ENCODE peak calls at places on chromosomes 6 and 20, in six cellular contexts. S is suprapubic skin, B is ovary, Z is right lobe of liver, D is thyroid gland, X is A549. E is an unnamed sample.
A peak's percentile ranks its signal among the peaks of the same experiment; 100 is the strongest.

GRCh38 chr6:38483526-38483925 is 156.2 kb downstream of the BTBD9 start:
- DNase-seq in D (no peak), Z (no peak), X (no peak), B (no peak), S (no peak), E (no peak)

GRCh38 chr20:34473262-34473883 is 42.8 kb upstream of the DYNLRB1 start:
- DNase-seq in Z (peak; percentile 60), X (peak; percentile 74), S (no peak), B (peak; percentile 28), D (peak; percentile 33), E (no peak)

GRCh38 chr6:116190550-116190949 is 63.3 kb downstream of the TSPYL4 start:
- DNase-seq in Z (no peak), S (no peak), X (no peak), D (no peak), B (no peak), E (no peak)

GRCh38 chr20:14259691-14260090 is 77.7 kb downstream of the FLRT3 start:
- DNase-seq in D (no peak), B (no peak), S (no peak), Z (no peak), X (no peak), E (no peak)

GRCh38 chr6:96394727-96395126 is 126.9 kb upstream of the UFL1 start:
- DNase-seq in D (no peak), X (peak; percentile 15), Z (no peak), S (no peak), B (no peak), E (no peak)

GRCh38 chr6:7165002-7165735 is 57.4 kb downstream of the RREB1 start:
- DNase-seq in X (no peak), S (no peak), D (peak; percentile 58), Z (no peak), B (no peak), E (no peak)

GRCh38 chr6:105678516-105678915 is 275.6 kb upstream of the PREP start:
- DNase-seq in B (no peak), X (no peak), D (no peak), S (no peak), Z (no peak), E (no peak)

GRCh38 chr6:168338777-168339176 is 19.2 kb upstream of the DACT2 start:
- DNase-seq in S (no peak), X (no peak), D (no peak), Z (no peak), B (no peak), E (no peak)

GRCh38 chr6:151633517-151634335 is 139.9 kb downstream of the CCDC170 start:
- DNase-seq in D (no peak), Z (no peak), S (no peak), X (no peak), B (no peak), E (no peak)

GRCh38 chr20:61846741-61847419 is 218.8 kb downstream of the TAF4 start:
- DNase-seq in Z (peak; percentile 30), B (no peak), D (no peak), X (no peak), S (no peak), E (no peak)

GRCh38 chr20:12411246-12411940 is 493.7 kb downstream of the BTBD3 start:
- DNase-seq in Z (no peak), D (no peak), X (no peak), S (no peak), B (no peak), E (no peak)

GRCh38 chr20:37305839-37306238 is 16.4 kb downstream of the MANBAL start:
- DNase-seq in D (no peak), Z (no peak), S (peak; percentile 52), X (no peak), B (no peak), E (no peak)

GRCh38 chr20:37309941-37310590 is 20.6 kb downstream of the MANBAL start:
- DNase-seq in S (peak; percentile 68), D (peak; percentile 78), Z (no peak), B (peak; percentile 71), X (no peak), E (no peak)

GRCh38 chr20:37310951-37311350 is 21.5 kb downstream of the MANBAL start:
- DNase-seq in B (no peak), D (no peak), X (no peak), Z (no peak), S (peak; percentile 60), E (no peak)

GRCh38 chr20:37309290-37309689 is 19.8 kb downstream of the MANBAL start:
- DNase-seq in D (no peak), B (no peak), S (peak; percentile 40), Z (no peak), X (no peak), E (no peak)

GRCh38 chr20:37308098-37309050 is 18.9 kb downstream of the MANBAL start:
- DNase-seq in Z (no peak), X (no peak), D (no peak), S (peak; percentile 57), B (no peak), E (no peak)
- TF ChIP-seq POLR2A in Z (no peak), X (no peak), D (no peak), S (no peak), B (no peak), E (no peak)

DNA sequence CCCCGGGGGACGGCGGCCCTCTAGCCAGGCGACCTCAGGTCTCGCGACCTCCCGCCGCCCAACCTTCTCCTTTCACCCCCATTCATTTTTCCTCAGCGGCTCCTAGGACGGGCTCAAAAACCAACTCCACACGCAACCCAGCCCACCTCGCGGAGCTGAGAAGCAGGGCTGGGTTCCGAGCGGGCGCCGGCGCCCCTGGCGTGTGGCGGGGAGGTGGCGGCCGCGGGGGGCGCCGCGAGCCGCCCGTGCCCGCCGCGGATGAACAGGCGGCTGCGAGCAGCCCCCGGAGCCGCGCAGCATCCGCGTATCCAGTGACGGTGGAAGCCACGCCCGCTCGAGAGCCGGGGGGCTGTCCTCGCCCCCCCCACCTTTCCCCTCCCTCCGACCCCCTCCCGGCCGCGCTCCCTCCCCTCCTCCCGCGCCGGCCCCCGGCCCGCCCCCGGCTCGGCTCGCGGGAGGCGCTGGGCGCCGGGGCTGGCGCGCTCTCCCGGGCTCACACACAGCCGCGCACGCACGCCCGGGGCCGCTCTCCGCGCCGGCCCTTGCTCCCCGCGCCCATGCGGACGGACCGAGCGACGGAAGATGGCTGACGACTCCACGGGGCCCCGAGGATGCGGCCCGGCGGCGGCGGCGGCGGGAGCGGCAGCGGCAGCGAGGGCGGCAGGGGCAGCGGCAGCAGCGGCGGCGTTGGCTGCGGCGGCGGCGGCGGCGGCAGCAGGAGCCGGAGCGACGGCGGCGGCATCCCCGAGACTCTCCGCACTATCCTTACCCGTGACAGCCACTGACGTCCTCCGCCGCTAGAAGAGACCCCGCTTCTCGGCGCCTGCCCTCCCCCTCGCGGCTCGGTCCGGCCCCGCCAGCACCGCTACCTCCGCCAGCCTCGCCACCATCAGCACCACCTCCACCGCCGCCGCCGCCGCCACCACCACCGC is at the start of gene SOBP:
- DNase-seq in Z (peak; percentile 59), X (peak; percentile 28), D (peak; percentile 63), B (peak; percentile 84), S (no peak), E (peak; percentile 30)
- TF ChIP-seq CTCF in Z (no peak), X (no peak), D (no peak), B (no peak), S (no peak), E (peak; percentile 17)

GRCh38 chr20:646868-647233 is 6.1 kb downstream of the SRXN1 start:
- DNase-seq in D (no peak), X (no peak), B (no peak), S (no peak), Z (no peak), E (no peak)

GRCh38 chr20:646107-646867 is 6.7 kb downstream of the SRXN1 start:
- DNase-seq in S (no peak), B (no peak), X (peak; percentile 63), Z (peak; percentile 70), D (no peak), E (no peak)

GRCh38 chr20:647479-648019 is 5.5 kb downstream of the SRXN1 start:
- DNase-seq in S (no peak), X (no peak), D (no peak), B (no peak), Z (no peak), E (no peak)

GRCh38 chr20:644692-645317 is 8.2 kb downstream of the SRXN1 start:
- DNase-seq in Z (no peak), B (no peak), X (no peak), D (no peak), S (no peak), E (no peak)

GRCh38 chr20:645318-646106 is 7.5 kb downstream of the SRXN1 start:
- DNase-seq in B (peak; percentile 72), S (no peak), Z (peak; percentile 76), D (peak; percentile 57), X (peak; percentile 87), E (peak; percentile 29)
- TF ChIP-seq POLR2A in B (no peak), S (no peak), Z (no peak), D (no peak), X (no peak), E (no peak)

DNA sequence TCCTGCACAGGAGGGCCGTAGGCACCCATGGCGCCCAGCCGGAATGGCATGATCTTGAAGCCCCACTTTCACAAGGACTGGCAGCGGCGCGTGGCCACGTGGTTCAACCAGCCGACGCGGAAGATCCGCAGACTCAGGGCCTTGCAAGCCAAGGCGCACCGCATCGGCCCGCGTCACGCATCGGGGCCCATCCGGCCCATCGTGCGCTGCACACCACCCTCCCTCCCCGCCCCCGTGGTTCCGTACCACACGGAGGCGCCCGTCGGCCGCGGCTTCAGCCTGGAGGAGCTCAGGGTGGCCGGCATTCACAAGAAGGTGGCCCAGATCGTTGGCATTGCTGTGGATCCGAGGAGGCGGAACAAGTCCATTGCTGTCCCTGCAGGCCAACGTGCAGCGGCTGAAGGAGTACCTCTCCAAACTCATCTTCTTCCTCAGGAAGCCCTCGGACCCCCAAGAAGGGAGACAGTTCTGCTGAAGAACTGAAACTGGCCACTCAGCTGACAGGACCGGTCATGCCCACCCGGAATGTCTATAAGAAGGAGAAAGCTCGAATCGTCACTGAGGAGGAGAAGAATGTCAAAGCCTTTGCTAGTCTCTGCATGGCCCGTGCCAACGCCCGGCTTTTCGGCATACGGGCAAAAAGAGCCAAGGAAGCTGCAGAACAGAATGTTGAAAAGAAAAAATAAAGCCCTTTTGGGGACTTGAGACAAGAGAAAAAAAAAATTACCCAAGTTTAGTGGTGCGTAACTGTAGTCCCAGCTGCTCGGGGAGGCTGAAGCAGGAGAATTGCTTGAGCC is 9.9 kb upstream of the NCOA5 start:
- DNase-seq in Z (no peak), B (no peak), S (no peak), D (peak; percentile 52), X (no peak), E (no peak)
- TF ChIP-seq CTCF in Z (no peak), B (no peak), S (no peak), D (no peak), X (no peak), E (no peak)